ENCODE peak calls at places on chromosomes 3 and 15, in four cellular contexts. W is SK-N-SH, I is H1, O is K562. Y is an unnamed sample.

GRCh38 chr3:123155471-123156011 is 46.2 kb upstream of the SEC22A start:
- DNase-seq in I (no peak), W (no peak), O (no peak), Y (no peak)

GRCh38 chr15:36896949-36897348 is 203.4 kb downstream of the MEIS2 start:
- DNase-seq in I (no peak), W (no peak), O (no peak), Y (no peak)

GRCh38 chr3:126129408-126129891 is 45.5 kb upstream of the SLC41A3 start:
- DNase-seq in O (no peak), W (peak), I (no peak), Y (peak)

GRCh38 chr3:136186330-136186729 is 9.8 kb downstream of the MSL2 start:
- DNase-seq in W (no peak), O (no peak), I (no peak), Y (no peak)

GRCh38 chr3:155753038-155753647 is 8.3 kb upstream of the PLCH1 start:
- DNase-seq in W (peak), O (peak), I (no peak), Y (no peak)

GRCh38 chr15:75646944-75647364 is 758 bp upstream of the SNX33 start:
- DNase-seq in I (no peak), O (peak), W (no peak), Y (peak)

GRCh38 chr3:167882057-167882667 is 146.6 kb downstream of the SERPINI1 start:
- DNase-seq in O (peak), W (peak), I (no peak), Y (no peak)

GRCh38 chr3:156675744-156676466 is 1.5 kb downstream of the TIPARP start:
- DNase-seq in O (peak), I (no peak), W (peak), Y (no peak)

GRCh38 chr15:77830041-77830440 is 197.3 kb upstream of the LINGO1 start:
- DNase-seq in I (no peak), O (no peak), W (no peak), Y (no peak)

GRCh38 chr3:10317311-10317960 is 3.5 kb downstream of the SEC13 start:
- DNase-seq in O (no peak), W (no peak), I (no peak), Y (no peak)

GRCh38 chr3:15795563-15796308 is 2.0 kb downstream of the ANKRD28 start:
- DNase-seq in I (no peak), O (no peak), W (no peak), Y (no peak)

GRCh38 chr15:94259121-94259776 is 27.9 kb downstream of the MCTP2 start:
- DNase-seq in O (no peak), I (no peak), W (no peak), Y (no peak)

GRCh38 chr3:139135657-139136056 is 91.0 kb upstream of the PRR23C start:
- DNase-seq in W (no peak), I (no peak), O (no peak), Y (no peak)

GRCh38 chr15:64019764-64020163 is 26.5 kb downstream of the DAPK2 start:
- DNase-seq in I (no peak), W (no peak), O (no peak), Y (no peak)

GRCh38 chr3:16377196-16377595 is 112.2 kb downstream of the OXNAD1 start:
- DNase-seq in I (no peak), O (no peak), W (no peak), Y (no peak)

GRCh38 chr3:141877911-141878310 is 1.5 kb downstream of the ATP1B3 start:
- DNase-seq in O (peak), W (no peak), I (no peak), Y (no peak)

GRCh38 chr15:90101130-90101968 is 919 bp downstream of the IDH2 start:
- DNase-seq in W (peak), I (no peak), O (peak), Y (no peak)

GRCh38 chr15:81336568-81336967 is 12.6 kb upstream of the STARD5 start:
- DNase-seq in I (no peak), O (peak), W (no peak), Y (no peak)

GRCh38 chr3:19891740-19892139 is 42.3 kb downstream of the EFHB start:
- DNase-seq in I (no peak), W (no peak), O (no peak), Y (no peak)

GRCh38 chr3:104180906-104181305 is 1185.8 kb upstream of the ALCAM start:
- DNase-seq in O (no peak), W (no peak), I (no peak), Y (no peak)

GRCh38 chr15:78067328-78068241 is 9.9 kb downstream of the TBC1D2B start:
- DNase-seq in I (no peak), O (no peak), W (peak), Y (peak)

GRCh38 chr3:180306691-180307090 is 270.0 kb upstream of the PEX5L start:
- DNase-seq in W (no peak), O (no peak), I (no peak), Y (no peak)

GRCh38 chr3:127735767-127736693 is 63.3 kb downstream of the ABTB1 start:
- DNase-seq in O (no peak), W (no peak), I (no peak), Y (no peak)

GRCh38 chr3:57160046-57160730 is 5.0 kb downstream of the IL17RD start:
- DNase-seq in W (no peak), I (no peak), O (no peak), Y (no peak)

GRCh38 chr3:115792206-115792955 is 169.1 kb downstream of the GAP43 start:
- DNase-seq in W (no peak), I (no peak), O (no peak), Y (no peak)

GRCh38 chr3:10350324-10350985 is 29.5 kb upstream of the SEC13 start:
- DNase-seq in O (no peak), W (no peak), I (no peak), Y (no peak)

GRCh38 chr3:150469931-150470740 is 62.0 kb downstream of the TSC22D2 start:
- DNase-seq in W (no peak), I (no peak), O (no peak), Y (no peak)

GRCh38 chr3:15798533-15799245 is 910 bp upstream of the ANKRD28 start:
- DNase-seq in I (no peak), O (no peak), W (no peak), Y (no peak)

GRCh38 chr3:86814918-86815655 is 175.9 kb downstream of the VGLL3 start:
- DNase-seq in W (no peak), I (peak), O (no peak), Y (no peak)

GRCh38 chr3:52809821-52810377 is 15.3 kb downstream of the ITIH3 start:
- DNase-seq in I (no peak), W (no peak), O (no peak), Y (no peak)

DNA sequence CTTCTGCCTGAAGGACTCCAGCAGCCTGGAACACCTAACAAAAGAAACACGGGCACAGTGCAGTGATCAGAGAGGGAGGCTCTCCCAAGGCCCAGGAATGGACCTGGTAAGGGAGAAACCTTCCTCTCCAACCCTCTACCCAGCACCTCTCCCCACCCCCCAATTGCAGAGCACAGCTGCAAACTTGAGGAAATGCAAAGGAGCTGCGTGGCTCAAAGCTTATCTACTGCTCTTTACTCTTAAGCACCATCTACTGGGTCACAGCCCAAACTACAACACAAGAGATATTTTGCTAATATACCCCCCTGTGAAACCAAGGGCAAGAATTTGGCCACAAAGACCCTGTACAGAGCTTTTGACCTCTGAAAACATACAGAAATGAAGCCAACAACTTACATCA is 328.3 kb downstream of the OXSM start:
- DNase-seq in W (no peak), O (no peak), I (peak), Y (peak)
- TF ChIP-seq TEAD4 in W (no peak), O (no peak), I (no peak), Y (no peak)

DNA sequence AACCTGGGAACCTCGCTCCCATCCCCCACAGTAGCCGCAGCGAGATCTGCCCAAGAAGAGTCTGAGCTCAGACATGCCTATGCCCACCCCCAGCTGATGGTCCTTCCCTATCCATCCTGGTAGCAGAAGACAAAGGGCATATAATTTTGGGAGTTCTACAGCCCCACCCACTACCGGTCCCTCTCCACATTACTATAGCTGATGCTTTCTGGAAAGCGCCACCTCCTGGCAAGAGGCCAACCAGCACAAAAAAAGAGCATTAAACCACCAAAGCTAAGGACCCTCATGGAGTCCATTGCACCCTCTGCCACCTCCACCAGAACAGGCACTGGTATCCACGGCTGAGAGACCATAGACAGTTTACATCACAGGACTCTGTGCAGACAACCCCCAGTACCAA is 168.4 kb downstream of the MEGF11 start:
- DNase-seq in I (no peak), W (no peak), O (no peak), Y (peak)
- TF ChIP-seq TEAD4 in I (no peak), W (no peak), O (no peak), Y (no peak)

GRCh38 chr3:90091557-90091956 is 984.1 kb downstream of the EPHA3 start:
- DNase-seq in I (no peak), O (no peak), W (peak), Y (peak)
- TF ChIP-seq TEAD4 in I (no peak), O (no peak), W (no peak), Y (no peak)

DNA sequence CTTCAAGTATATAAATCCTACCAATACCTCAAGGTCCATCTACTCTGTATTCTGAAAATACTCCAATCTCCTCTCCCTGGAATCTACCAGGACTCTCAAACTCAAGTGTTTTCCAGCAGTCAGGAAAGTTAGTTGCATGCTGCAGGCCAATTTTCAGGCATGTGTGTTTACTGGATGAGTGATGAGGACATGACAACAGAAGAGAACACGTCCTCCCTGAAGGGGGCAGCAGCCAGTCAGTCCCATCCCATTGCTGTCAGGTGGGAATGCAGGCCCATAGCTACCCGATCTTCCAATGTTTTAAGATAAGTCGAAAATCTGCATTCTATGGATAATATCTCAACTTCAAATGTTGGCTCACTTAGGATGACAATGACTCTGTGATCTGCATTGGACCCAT is 496.2 kb downstream of the FHIT start:
- DNase-seq in W (peak), I (no peak), O (no peak), Y (peak)
- TF ChIP-seq TEAD4 in W (no peak), I (peak), O (no peak), Y (no peak)

GRCh38 chr3:119223511-119223910 is 17.2 kb downstream of the B4GALT4 start:
- DNase-seq in O (no peak), I (no peak), W (no peak), Y (no peak)
- TF ChIP-seq TEAD4 in O (no peak), I (no peak), W (no peak), Y (no peak)

DNA sequence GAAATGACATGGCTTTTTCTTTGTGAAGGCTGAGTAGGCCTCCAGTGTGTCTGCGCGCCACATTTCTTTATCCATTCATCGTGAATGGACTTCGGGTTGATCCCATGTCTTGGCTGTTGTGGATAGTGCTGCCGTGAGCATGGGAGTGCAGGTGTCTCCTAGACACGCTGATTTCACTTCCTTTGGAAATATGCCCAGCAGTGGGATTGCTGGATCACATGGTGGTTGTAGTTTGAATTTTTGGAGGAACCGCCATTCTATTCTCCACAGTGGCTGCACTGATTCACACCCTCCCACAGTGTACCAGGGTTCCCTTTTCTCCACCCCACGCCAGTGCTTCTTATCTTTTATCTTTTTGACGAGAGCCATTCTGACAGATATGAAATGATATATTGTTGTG is 171.7 kb downstream of the NSMCE3 start:
- DNase-seq in W (no peak), O (no peak), I (no peak), Y (no peak)
- TF ChIP-seq TEAD4 in W (no peak), O (no peak), I (no peak), Y (no peak)

DNA sequence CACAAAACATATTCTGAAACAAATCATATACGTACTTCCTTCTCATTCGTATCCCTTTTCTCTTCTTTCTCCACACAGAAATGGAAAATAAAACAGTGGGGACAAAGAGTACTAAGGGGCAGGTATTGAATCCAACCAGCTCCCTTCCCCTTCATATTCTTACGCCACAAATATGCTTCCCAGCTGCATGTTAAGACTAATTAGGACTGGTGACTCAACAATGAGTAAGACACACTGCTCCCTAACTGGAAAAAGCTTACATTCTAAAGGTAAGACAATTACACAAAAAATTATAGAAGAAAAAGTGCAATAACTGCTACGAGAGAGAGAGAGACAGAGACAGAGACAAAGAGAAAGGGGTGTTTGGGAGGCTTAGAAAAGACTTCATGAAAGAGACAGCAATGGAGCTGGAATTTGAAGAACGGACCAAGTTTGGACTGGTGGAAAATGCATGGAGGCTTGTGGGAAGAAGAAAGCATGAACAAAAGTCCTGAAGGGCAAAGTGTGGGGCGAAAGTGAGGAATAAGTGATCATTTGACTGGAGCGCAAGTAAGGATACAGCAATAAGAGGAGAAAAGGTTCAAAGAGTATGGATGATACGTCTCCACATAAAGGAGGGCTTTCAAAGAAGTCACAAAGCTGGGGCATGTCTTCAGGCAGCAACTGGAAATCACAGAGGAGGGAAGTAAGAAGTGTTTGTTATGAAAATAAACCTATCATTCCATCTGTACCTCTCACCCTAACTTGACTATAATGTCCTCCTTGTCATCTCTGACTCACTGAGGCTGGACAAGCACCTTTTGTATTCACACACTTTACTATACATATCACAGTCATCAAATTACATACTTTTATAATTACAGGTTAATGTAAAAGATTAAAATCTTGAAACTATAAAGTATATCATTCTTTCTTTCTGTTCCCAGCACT is 49.2 kb downstream of the RYK start:
- DNase-seq in I (no peak), W (no peak), O (no peak), Y (no peak)
- TF ChIP-seq TEAD4 in I (no peak), W (peak), O (no peak), Y (no peak)

Y was measured in WTC11.